ENCODE peak calls at places on chromosome 11, in four cellular contexts. B is cardiac muscle cell, K is T-helper 2 cell, W is esophagus squamous epithelium. T is an unnamed sample.

GRCh38 chr11:11505190-11505589 is 116.6 kb downstream of the GALNT18 start:
- DNase-seq in B (no peak), K (no peak), W (no peak), T (no peak)

GRCh38 chr11:94557391-94557790 is 9.8 kb upstream of the PIWIL4 start:
- DNase-seq in B (no peak), K (no peak), W (no peak), T (no peak)

GRCh38 chr11:130159139-130159538 is 443 bp upstream of the ST14 start:
- DNase-seq in B (no peak), W (no peak), K (no peak), T (no peak)

GRCh38 chr11:73431431-73431830 is 55.2 kb downstream of the RELT start:
- DNase-seq in W (no peak), K (no peak), B (no peak), T (no peak)

GRCh38 chr11:62705401-62705800 is 1.8 kb downstream of the BSCL2 start:
- DNase-seq in W (no peak), B (no peak), K (no peak), T (peak)

GRCh38 chr11:8032576-8033311 is 45.6 kb downstream of the EIF3F start:
- DNase-seq in W (no peak), B (no peak), K (no peak), T (no peak)

GRCh38 chr11:73252577-73253191 is 19.5 kb upstream of the P2RY6 start:
- DNase-seq in B (peak), K (no peak), W (no peak), T (no peak)

GRCh38 chr11:27514558-27514957 is 8.0 kb upstream of the LIN7C start:
- DNase-seq in B (no peak), K (no peak), W (no peak), T (no peak)

GRCh38 chr11:62755086-62755615 is 1.2 kb upstream of the ZBTB3 start:
- DNase-seq in B (no peak), W (no peak), K (no peak), T (no peak)

GRCh38 chr11:62005231-62005661 is 37.8 kb upstream of the FTH1 start:
- DNase-seq in K (no peak), W (no peak), B (no peak), T (no peak)

GRCh38 chr11:843818-844692 is 1.4 kb downstream of the TSPAN4 start:
- DNase-seq in K (no peak), W (no peak), B (peak), T (peak)

GRCh38 chr11:33514079-33514690 is 186.4 kb downstream of the C11orf91 start:
- DNase-seq in K (no peak), W (no peak), B (no peak), T (no peak)

GRCh38 chr11:67312187-67313021 is 9.1 kb downstream of the SSH3 start:
- DNase-seq in W (no peak), B (no peak), K (peak), T (no peak)

T was measured in dermis microvascular lymphatic vessel endothelial cell.